ENCODE peak calls at places on chromosomes 12 and 14, in six cellular contexts. M is AG09309, U is neural crest cell, X is choroid plexus epithelial cell, T is cardiac fibroblast, G is foreskin fibroblast. I is an unnamed sample.

GRCh38 chr14:100086361-100086760 is 21.1 kb downstream of the EVL start:
- DNase-seq in U (no peak), T (no peak), M (no peak), G (no peak), X (no peak), I (no peak)

GRCh38 chr14:31291210-31291609 is 83.6 kb upstream of the HECTD1 start:
- DNase-seq in M (no peak), G (no peak), T (peak; percentile 7), X (peak; percentile 64), U (no peak), I (no peak)

GRCh38 chr14:38882533-38882932 is 220.5 kb downstream of the SEC23A start:
- DNase-seq in X (no peak), T (no peak), U (no peak), G (no peak), M (no peak), I (no peak)

GRCh38 chr12:129886541-129886940 is 17.3 kb downstream of the TMEM132D start:
- DNase-seq in U (no peak), T (no peak), M (no peak), X (no peak), G (no peak), I (no peak)

GRCh38 chr14:58829594-58829993 is 191.8 kb downstream of the DACT1 start:
- DNase-seq in U (no peak), X (peak; percentile 43), T (no peak), M (no peak), G (no peak), I (no peak)

GRCh38 chr12:2113501-2113912 is 60.7 kb downstream of the CACNA1C start:
- DNase-seq in G (no peak), M (no peak), U (no peak), X (no peak), T (no peak), I (no peak)

GRCh38 chr12:8796831-8797626 is 25.4 kb upstream of the A2ML1 start:
- DNase-seq in U (no peak), T (no peak), X (no peak), G (no peak), M (no peak), I (no peak)

GRCh38 chr12:3964404-3964803 is 91.2 kb upstream of the PARP11 start:
- DNase-seq in X (no peak), G (no peak), U (peak; percentile 38), M (no peak), T (no peak), I (no peak)

GRCh38 chr12:71954040-71954649 is 15.5 kb downstream of the TPH2 start:
- DNase-seq in T (no peak), X (no peak), U (no peak), M (no peak), G (no peak), I (no peak)

GRCh38 chr12:8816448-8816847 is 6.0 kb upstream of the A2ML1 start:
- DNase-seq in X (no peak), M (no peak), U (no peak), G (no peak), T (no peak), I (no peak)

GRCh38 chr14:68682166-68683103 is 110.4 kb downstream of the ZFP36L1 start:
- DNase-seq in X (peak; percentile 97), G (peak; percentile 97), U (no peak), T (peak; percentile 99), M (peak; percentile 97), I (peak; percentile 69)

GRCh38 chr14:23538785-23539184 is 12.8 kb downstream of the ZFHX2 start:
- DNase-seq in G (peak; percentile 34), T (peak; percentile 32), M (no peak), X (peak; percentile 34), U (no peak), I (no peak)

GRCh38 chr12:115866909-115867525 is 410.5 kb downstream of the MED13L start:
- DNase-seq in X (peak; percentile 5), M (no peak), U (no peak), T (no peak), G (no peak), I (no peak)

GRCh38 chr12:1184402-1184801 is 193.4 kb downstream of the ERC1 start:
- DNase-seq in M (no peak), X (peak; percentile 29), T (no peak), U (no peak), G (no peak), I (no peak)

GRCh38 chr12:56900583-56900982 is 33.6 kb downstream of the SDR9C7 start:
- DNase-seq in G (peak; percentile 10), M (no peak), U (no peak), X (no peak), T (peak; percentile 45), I (no peak)

GRCh38 chr14:71591929-71592328 is 340.3 kb upstream of the RGS6 start:
- DNase-seq in U (no peak), G (peak; percentile 63), T (peak; percentile 52), X (peak; percentile 72), M (peak; percentile 74), I (no peak)

GRCh38 chr14:94560782-94561655 is at the start of gene SERPINA4:
- DNase-seq in U (no peak), G (no peak), X (no peak), M (no peak), T (no peak), I (no peak)

GRCh38 chr12:20946732-20947131 is 136.2 kb downstream of the SLCO1B3 start:
- DNase-seq in T (peak; percentile 1), X (peak; percentile 52), M (no peak), U (peak; percentile 35), G (no peak), I (no peak)

GRCh38 chr14:92897922-92898599 is 24.9 kb upstream of the CHGA start:
- DNase-seq in G (no peak), M (no peak), X (peak; percentile 13), U (no peak), T (no peak), I (no peak)

GRCh38 chr12:71870409-71870808 is 30.9 kb downstream of the TBC1D15 start:
- DNase-seq in X (no peak), T (no peak), U (no peak), M (no peak), G (no peak), I (no peak)

GRCh38 chr12:127293507-127294310 is 973.3 kb upstream of the TMEM132C start:
- DNase-seq in U (peak; percentile 69), G (peak; percentile 69), T (peak; percentile 46), X (peak; percentile 75), M (no peak), I (peak; percentile 65)

GRCh38 chr12:42135264-42135814 is 9.3 kb downstream of the GXYLT1 start:
- DNase-seq in T (peak; percentile 74), M (no peak), G (peak; percentile 63), U (no peak), X (peak; percentile 81), I (no peak)

GRCh38 chr12:6759741-6760140 is 6.4 kb upstream of the PTMS start:
- DNase-seq in M (no peak), G (no peak), T (no peak), U (no peak), X (no peak), I (no peak)

GRCh38 chr12:49219417-49220026 is 30.6 kb upstream of the TUBA1A start:
- DNase-seq in M (no peak), X (no peak), T (no peak), G (no peak), U (no peak), I (no peak)

GRCh38 chr14:100278702-100279101 is 27.5 kb downstream of the SLC25A29 start:
- DNase-seq in U (no peak), M (peak; percentile 41), G (peak; percentile 49), X (peak; percentile 85), T (peak; percentile 78), I (no peak)

GRCh38 chr12:111063296-111064026 is 143.1 kb upstream of the MYL2 start:
- DNase-seq in G (no peak), X (no peak), U (no peak), T (peak; percentile 4), M (peak; percentile 3), I (no peak)

GRCh38 chr12:54021432-54022013 is 6.7 kb upstream of the HOXC6 start:
- DNase-seq in X (no peak), M (no peak), U (no peak), G (no peak), T (no peak), I (no peak)
- TF ChIP-seq CTCF in X (no peak), M (no peak), U (no peak), G (peak; percentile 5), T (no peak), I (no peak)

GRCh38 chr12:51823875-51824565 is 24.5 kb downstream of the FIGNL2 start:
- DNase-seq in X (peak; percentile 80), M (peak; percentile 43), G (peak; percentile 52), U (no peak), T (peak; percentile 76), I (peak; percentile 30)
- TF ChIP-seq CTCF in X (peak; percentile 81), M (peak; percentile 78), G (peak; percentile 43), U (peak; percentile 62), T (peak; percentile 72), I (peak; percentile 47)

GRCh38 chr12:80045594-80045993 is 53.7 kb upstream of the OTOGL start:
- DNase-seq in X (peak; percentile 57), U (no peak), G (peak; percentile 80), M (peak; percentile 18), T (peak; percentile 24), I (no peak)
- TF ChIP-seq CTCF in X (no peak), U (no peak), G (no peak), M (no peak), T (no peak), I (no peak)

DNA sequence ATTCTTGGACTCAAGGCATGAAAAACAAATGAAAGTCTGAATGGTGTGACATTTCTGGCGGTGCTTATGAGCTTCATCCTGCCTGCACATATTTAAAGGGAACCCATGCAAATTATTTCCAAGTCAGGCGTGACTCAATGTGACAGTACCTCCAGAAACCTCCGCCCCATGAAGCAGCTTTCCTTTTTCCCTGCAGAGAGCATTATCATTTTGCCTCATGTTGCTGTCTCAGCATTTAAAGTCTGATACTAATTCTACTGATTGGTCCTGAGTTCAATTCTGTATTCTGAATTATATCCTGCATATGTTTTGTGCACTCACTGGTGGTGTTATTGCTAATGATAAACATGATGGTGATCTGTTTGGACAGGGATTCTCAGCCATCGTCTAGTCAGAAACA is 585.4 kb downstream of the SNAPC1 start:
- DNase-seq in T (no peak), U (no peak), X (no peak), M (no peak), G (no peak), I (no peak)
- TF ChIP-seq CTCF in T (no peak), U (no peak), X (no peak), M (no peak), G (no peak), I (no peak)

DNA sequence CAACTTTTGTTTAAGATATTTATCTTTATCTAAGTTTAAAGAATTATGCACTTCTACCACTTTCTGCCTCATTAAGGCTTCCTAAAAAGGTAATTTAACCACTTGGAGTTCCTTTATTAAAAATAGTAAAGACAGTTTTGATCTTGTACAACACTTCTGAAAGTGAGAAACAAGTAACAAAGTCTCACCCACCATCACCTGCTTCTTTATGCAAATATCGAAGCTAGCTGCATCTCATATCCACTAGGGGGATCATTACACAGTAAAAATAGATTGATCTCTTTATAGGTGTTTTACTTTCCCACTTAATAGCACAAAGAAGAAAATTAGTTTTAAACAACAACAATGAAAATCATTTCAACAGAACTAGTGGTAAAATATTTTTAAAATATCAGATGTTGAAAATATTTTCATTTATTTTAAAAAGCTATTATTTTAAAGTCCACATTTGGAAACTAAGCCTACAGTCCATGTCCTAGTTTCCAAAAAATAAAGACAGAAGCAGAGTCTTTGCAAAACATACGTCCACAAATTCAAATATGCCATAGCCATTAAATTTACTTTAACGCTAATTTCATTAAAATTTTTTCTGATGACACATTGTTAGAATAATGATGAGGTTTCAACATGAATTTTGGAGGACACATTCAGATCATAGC is 160.0 kb upstream of the SOX5 start:
- DNase-seq in T (peak; percentile 35), G (no peak), U (no peak), M (no peak), X (peak; percentile 58), I (no peak)
- TF ChIP-seq CTCF in T (peak; percentile 62), G (peak; percentile 37), U (peak; percentile 95), M (peak; percentile 36), X (peak; percentile 70), I (peak; percentile 38)